ENCODE peak calls at places on chromosome 20, in eight cellular contexts. One of them, this sample, is unnamed.

GRCh38 chr20:57371363-57371762 is 19.8 kb upstream of the RBM38 start:
- DNase-seq in RWPE2: no peak
- DNase-seq in fibroblast of lung: no peak
- DNase-seq in heart right ventricle: no peak
- DNase-seq in gastrocnemius medialis: no peak
- DNase-seq in right cardiac atrium: no peak
- DNase-seq in heart left ventricle: no peak
- DNase-seq in CD8-positive, alpha-beta memory T cell: no peak
- DNase-seq in this sample: no peak

GRCh38 chr20:23966927-23967615 is 21.5 kb downstream of the GGTLC1 start:
- DNase-seq in RWPE2: no peak
- DNase-seq in fibroblast of lung: no peak
- DNase-seq in heart right ventricle: peak; percentile 33
- DNase-seq in gastrocnemius medialis: no peak
- DNase-seq in right cardiac atrium: peak; percentile 74
- DNase-seq in heart left ventricle: peak; percentile 29
- DNase-seq in CD8-positive, alpha-beta memory T cell: no peak
- DNase-seq in this sample: no peak

GRCh38 chr20:57621426-57622200 is 1.4 kb upstream of the ZBP1 start:
- DNase-seq in RWPE2: peak; percentile 73
- DNase-seq in fibroblast of lung: no peak
- DNase-seq in heart right ventricle: no peak
- DNase-seq in gastrocnemius medialis: no peak
- DNase-seq in right cardiac atrium: no peak
- DNase-seq in heart left ventricle: no peak
- DNase-seq in CD8-positive, alpha-beta memory T cell: no peak
- DNase-seq in this sample: no peak

GRCh38 chr20:3046677-3047462 is 1.0 kb downstream of the MRPS26 start:
- DNase-seq in RWPE2: no peak
- DNase-seq in fibroblast of lung: peak; percentile 33
- DNase-seq in heart right ventricle: no peak
- DNase-seq in gastrocnemius medialis: no peak
- DNase-seq in right cardiac atrium: peak; percentile 68
- DNase-seq in heart left ventricle: no peak
- DNase-seq in CD8-positive, alpha-beta memory T cell: no peak
- DNase-seq in this sample: no peak

GRCh38 chr20:41004561-41005360 is 23.9 kb upstream of the TOP1 start:
- DNase-seq in RWPE2: peak; percentile 77
- DNase-seq in fibroblast of lung: peak; percentile 43
- DNase-seq in heart right ventricle: no peak
- DNase-seq in gastrocnemius medialis: peak; percentile 70
- DNase-seq in right cardiac atrium: no peak
- DNase-seq in heart left ventricle: no peak
- DNase-seq in CD8-positive, alpha-beta memory T cell: no peak
- DNase-seq in this sample: peak; percentile 38

GRCh38 chr20:57402206-57403125 is 11.3 kb downstream of the RBM38 start:
- DNase-seq in RWPE2: no peak
- DNase-seq in fibroblast of lung: no peak
- DNase-seq in heart right ventricle: no peak
- DNase-seq in gastrocnemius medialis: no peak
- DNase-seq in right cardiac atrium: peak; percentile 45
- DNase-seq in heart left ventricle: no peak
- DNase-seq in CD8-positive, alpha-beta memory T cell: no peak
- DNase-seq in this sample: no peak

GRCh38 chr20:25580711-25581110 is 4.6 kb downstream of the NINL start:
- DNase-seq in RWPE2: no peak
- DNase-seq in fibroblast of lung: peak; percentile 66
- DNase-seq in heart right ventricle: no peak
- DNase-seq in gastrocnemius medialis: no peak
- DNase-seq in right cardiac atrium: no peak
- DNase-seq in heart left ventricle: no peak
- DNase-seq in CD8-positive, alpha-beta memory T cell: no peak
- DNase-seq in this sample: peak; percentile 10

GRCh38 chr20:17725094-17725835 is 25.5 kb downstream of the BANF2 start:
- DNase-seq in RWPE2: no peak
- DNase-seq in fibroblast of lung: peak; percentile 13
- DNase-seq in heart right ventricle: no peak
- DNase-seq in gastrocnemius medialis: no peak
- DNase-seq in right cardiac atrium: peak; percentile 61
- DNase-seq in heart left ventricle: no peak
- DNase-seq in CD8-positive, alpha-beta memory T cell: no peak
- DNase-seq in this sample: no peak

GRCh38 chr20:11431613-11432012 is 486.1 kb upstream of the BTBD3 start:
- DNase-seq in RWPE2: no peak
- DNase-seq in fibroblast of lung: peak; percentile 89
- DNase-seq in heart right ventricle: no peak
- DNase-seq in gastrocnemius medialis: no peak
- DNase-seq in right cardiac atrium: no peak
- DNase-seq in heart left ventricle: no peak
- DNase-seq in CD8-positive, alpha-beta memory T cell: no peak
- DNase-seq in this sample: no peak

GRCh38 chr20:39263076-39263475 is 300.9 kb downstream of the DHX35 start:
- DNase-seq in RWPE2: no peak
- DNase-seq in fibroblast of lung: peak; percentile 6
- DNase-seq in heart right ventricle: no peak
- DNase-seq in gastrocnemius medialis: no peak
- DNase-seq in right cardiac atrium: no peak
- DNase-seq in heart left ventricle: no peak
- DNase-seq in CD8-positive, alpha-beta memory T cell: no peak
- DNase-seq in this sample: no peak

GRCh38 chr20:56247954-56248782 is at the start of gene MC3R:
- DNase-seq in RWPE2: no peak
- DNase-seq in fibroblast of lung: peak; percentile 19
- DNase-seq in heart right ventricle: peak; percentile 12
- DNase-seq in gastrocnemius medialis: no peak
- DNase-seq in right cardiac atrium: peak; percentile 73
- DNase-seq in heart left ventricle: no peak
- DNase-seq in CD8-positive, alpha-beta memory T cell: no peak
- DNase-seq in this sample: peak; percentile 38

GRCh38 chr20:3282271-3283221 is 43.6 kb upstream of the SLC4A11 start:
- DNase-seq in RWPE2: no peak
- DNase-seq in fibroblast of lung: no peak
- DNase-seq in heart right ventricle: no peak
- DNase-seq in gastrocnemius medialis: no peak
- DNase-seq in right cardiac atrium: no peak
- DNase-seq in heart left ventricle: no peak
- DNase-seq in CD8-positive, alpha-beta memory T cell: no peak
- DNase-seq in this sample: no peak

GRCh38 chr20:49245921-49246740 is 26.9 kb downstream of the DDX27 start:
- DNase-seq in RWPE2: no peak
- DNase-seq in fibroblast of lung: peak; percentile 47
- DNase-seq in heart right ventricle: no peak
- DNase-seq in gastrocnemius medialis: no peak
- DNase-seq in right cardiac atrium: peak; percentile 77
- DNase-seq in heart left ventricle: peak; percentile 26
- DNase-seq in CD8-positive, alpha-beta memory T cell: no peak
- DNase-seq in this sample: peak; percentile 28

GRCh38 chr20:4216142-4216735 is 200.9 kb upstream of the RNF24 start:
- DNase-seq in RWPE2: no peak
- DNase-seq in fibroblast of lung: peak; percentile 92
- DNase-seq in heart right ventricle: no peak
- DNase-seq in gastrocnemius medialis: no peak
- DNase-seq in right cardiac atrium: no peak
- DNase-seq in heart left ventricle: no peak
- DNase-seq in CD8-positive, alpha-beta memory T cell: no peak
- DNase-seq in this sample: no peak

GRCh38 chr20:14955396-14955795 is 618.0 kb upstream of the FLRT3 start:
- DNase-seq in RWPE2: no peak
- DNase-seq in fibroblast of lung: no peak
- DNase-seq in heart right ventricle: no peak
- DNase-seq in gastrocnemius medialis: no peak
- DNase-seq in right cardiac atrium: no peak
- DNase-seq in heart left ventricle: no peak
- DNase-seq in CD8-positive, alpha-beta memory T cell: no peak
- DNase-seq in this sample: no peak

GRCh38 chr20:40635990-40636389 is 53.0 kb downstream of the MAFB start:
- DNase-seq in RWPE2: no peak
- DNase-seq in fibroblast of lung: no peak
- DNase-seq in heart right ventricle: no peak
- DNase-seq in gastrocnemius medialis: no peak
- DNase-seq in right cardiac atrium: no peak
- DNase-seq in heart left ventricle: no peak
- DNase-seq in CD8-positive, alpha-beta memory T cell: no peak
- DNase-seq in this sample: no peak

GRCh38 chr20:38952153-38952552 is 10.0 kb upstream of the DHX35 start:
- DNase-seq in RWPE2: no peak
- DNase-seq in fibroblast of lung: no peak
- DNase-seq in heart right ventricle: no peak
- DNase-seq in gastrocnemius medialis: no peak
- DNase-seq in right cardiac atrium: no peak
- DNase-seq in heart left ventricle: no peak
- DNase-seq in CD8-positive, alpha-beta memory T cell: no peak
- DNase-seq in this sample: no peak

GRCh38 chr20:39294137-39294725 is 332.1 kb downstream of the DHX35 start:
- DNase-seq in RWPE2: no peak
- DNase-seq in fibroblast of lung: no peak
- DNase-seq in heart right ventricle: no peak
- DNase-seq in gastrocnemius medialis: no peak
- DNase-seq in right cardiac atrium: no peak
- DNase-seq in heart left ventricle: no peak
- DNase-seq in CD8-positive, alpha-beta memory T cell: no peak
- DNase-seq in this sample: no peak

GRCh38 chr20:38123021-38123587 is 42.0 kb downstream of the TGM2 start:
- DNase-seq in RWPE2: peak; percentile 81
- DNase-seq in fibroblast of lung: peak; percentile 78
- DNase-seq in heart right ventricle: peak; percentile 7
- DNase-seq in gastrocnemius medialis: no peak
- DNase-seq in right cardiac atrium: peak; percentile 63
- DNase-seq in heart left ventricle: peak; percentile 2
- DNase-seq in CD8-positive, alpha-beta memory T cell: no peak
- DNase-seq in this sample: peak; percentile 50

GRCh38 chr20:20366551-20366895 is 1.4 kb upstream of the INSM1 start:
- DNase-seq in RWPE2: no peak
- DNase-seq in fibroblast of lung: no peak
- DNase-seq in heart right ventricle: no peak
- DNase-seq in gastrocnemius medialis: no peak
- DNase-seq in right cardiac atrium: no peak
- DNase-seq in heart left ventricle: no peak
- DNase-seq in CD8-positive, alpha-beta memory T cell: no peak
- DNase-seq in this sample: no peak
- H3K27me3 ChIP-seq in RWPE2: peaks cover 90% of the 10 kb centered on the region
- H3K27me3 ChIP-seq in fibroblast of lung: peaks cover 80% of the 10 kb centered on the region
- H3K27me3 ChIP-seq in heart right ventricle: peaks cover 90% of the 10 kb centered on the region
- H3K27me3 ChIP-seq in gastrocnemius medialis: peaks cover 77% of the 10 kb centered on the region
- H3K27me3 ChIP-seq in right cardiac atrium: no peaks in the 10 kb centered on the region
- H3K27me3 ChIP-seq in heart left ventricle: peaks cover 77% of the 10 kb centered on the region
- H3K27me3 ChIP-seq in CD8-positive, alpha-beta memory T cell: peaks cover 9% of the 10 kb centered on the region
- H3K27me3 ChIP-seq in this sample: peaks cover 31% of the 10 kb centered on the region

GRCh38 chr20:47515843-47516242 is 14.2 kb downstream of the NCOA3 start:
- DNase-seq in RWPE2: no peak
- DNase-seq in fibroblast of lung: no peak
- DNase-seq in heart right ventricle: no peak
- DNase-seq in gastrocnemius medialis: no peak
- DNase-seq in right cardiac atrium: no peak
- DNase-seq in heart left ventricle: no peak
- DNase-seq in CD8-positive, alpha-beta memory T cell: no peak
- DNase-seq in this sample: no peak

GRCh38 chr20:47527004-47527800 is 25.5 kb downstream of the NCOA3 start:
- DNase-seq in RWPE2: no peak
- DNase-seq in fibroblast of lung: no peak
- DNase-seq in heart right ventricle: no peak
- DNase-seq in gastrocnemius medialis: no peak
- DNase-seq in right cardiac atrium: no peak
- DNase-seq in heart left ventricle: no peak
- DNase-seq in CD8-positive, alpha-beta memory T cell: no peak
- DNase-seq in this sample: no peak

GRCh38 chr20:47524385-47524784 is 22.7 kb downstream of the NCOA3 start:
- DNase-seq in RWPE2: no peak
- DNase-seq in fibroblast of lung: no peak
- DNase-seq in heart right ventricle: no peak
- DNase-seq in gastrocnemius medialis: no peak
- DNase-seq in right cardiac atrium: no peak
- DNase-seq in heart left ventricle: no peak
- DNase-seq in CD8-positive, alpha-beta memory T cell: no peak
- DNase-seq in this sample: no peak

DNA sequence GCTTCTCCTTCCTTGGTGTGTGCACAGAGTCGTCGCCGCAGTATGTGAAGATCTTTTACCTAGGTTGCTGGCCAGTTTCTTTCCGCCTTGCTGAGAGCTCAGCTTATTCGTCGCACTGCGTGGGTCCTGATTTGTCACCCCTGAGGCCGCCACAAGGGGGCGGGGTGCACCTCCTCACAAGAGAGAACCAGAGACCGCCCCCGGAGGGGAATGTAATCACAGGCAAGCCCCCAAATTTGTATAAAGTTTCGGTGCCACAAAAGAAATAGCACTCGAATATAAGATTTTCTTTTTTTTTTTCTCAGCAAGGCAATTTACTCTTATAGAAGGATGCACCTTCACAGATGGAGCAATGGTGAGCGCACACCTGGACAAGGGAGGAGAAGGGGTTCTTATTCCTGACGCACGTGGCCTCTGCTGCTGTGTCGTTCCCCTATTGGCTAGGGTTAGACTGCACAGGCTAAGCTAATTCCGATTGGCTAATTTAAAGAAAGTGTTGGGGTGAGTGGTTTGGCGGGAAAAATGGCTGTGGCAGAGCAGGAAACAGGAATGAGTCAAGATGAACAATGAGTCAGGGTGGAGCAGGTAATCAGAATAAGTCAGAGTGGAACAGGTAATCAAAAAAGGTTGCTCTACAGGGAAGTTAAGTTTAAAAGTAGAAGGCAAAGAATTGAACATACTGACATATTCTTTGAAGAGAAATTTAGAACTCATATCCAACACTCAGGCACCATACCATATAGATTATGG is 19.5 kb downstream of the NCOA3 start:
- DNase-seq in RWPE2: no peak
- DNase-seq in fibroblast of lung: no peak
- DNase-seq in heart right ventricle: no peak
- DNase-seq in gastrocnemius medialis: no peak
- DNase-seq in right cardiac atrium: peak; percentile 60
- DNase-seq in heart left ventricle: no peak
- DNase-seq in CD8-positive, alpha-beta memory T cell: no peak
- DNase-seq in this sample: no peak
- H3K9me3 ChIP-seq in RWPE2: peaks cover 21% of the 10 kb centered on the region
- H3K9me3 ChIP-seq in fibroblast of lung: no peaks in the 10 kb centered on the region
- H3K9me3 ChIP-seq in heart right ventricle: no peaks in the 10 kb centered on the region
- H3K9me3 ChIP-seq in gastrocnemius medialis: no peaks in the 10 kb centered on the region
- H3K9me3 ChIP-seq in right cardiac atrium: no peaks in the 10 kb centered on the region
- H3K9me3 ChIP-seq in heart left ventricle: peaks cover 13% of the 10 kb centered on the region
- H3K9me3 ChIP-seq in CD8-positive, alpha-beta memory T cell: peaks cover 6% of the 10 kb centered on the region
- H3K9me3 ChIP-seq in this sample: peaks cover 21% of the 10 kb centered on the region

GRCh38 chr20:7723284-7723683 is 217.0 kb downstream of the HAO1 start:
- DNase-seq in RWPE2: no peak
- DNase-seq in fibroblast of lung: peak; percentile 52
- DNase-seq in heart right ventricle: no peak
- DNase-seq in gastrocnemius medialis: no peak
- DNase-seq in right cardiac atrium: no peak
- DNase-seq in heart left ventricle: no peak
- DNase-seq in CD8-positive, alpha-beta memory T cell: no peak
- DNase-seq in this sample: peak; percentile 79
- H3K4me3 ChIP-seq in RWPE2: no peak overlapping the region
- H3K4me3 ChIP-seq in fibroblast of lung: no peak overlapping the region
- H3K4me3 ChIP-seq in heart right ventricle: no peak overlapping the region
- H3K4me3 ChIP-seq in gastrocnemius medialis: no peak overlapping the region
- H3K4me3 ChIP-seq in right cardiac atrium: no peak overlapping the region
- H3K4me3 ChIP-seq in heart left ventricle: no peak overlapping the region
- H3K4me3 ChIP-seq in CD8-positive, alpha-beta memory T cell: no peak overlapping the region
- H3K4me3 ChIP-seq in this sample: no peak overlapping the region

DNA sequence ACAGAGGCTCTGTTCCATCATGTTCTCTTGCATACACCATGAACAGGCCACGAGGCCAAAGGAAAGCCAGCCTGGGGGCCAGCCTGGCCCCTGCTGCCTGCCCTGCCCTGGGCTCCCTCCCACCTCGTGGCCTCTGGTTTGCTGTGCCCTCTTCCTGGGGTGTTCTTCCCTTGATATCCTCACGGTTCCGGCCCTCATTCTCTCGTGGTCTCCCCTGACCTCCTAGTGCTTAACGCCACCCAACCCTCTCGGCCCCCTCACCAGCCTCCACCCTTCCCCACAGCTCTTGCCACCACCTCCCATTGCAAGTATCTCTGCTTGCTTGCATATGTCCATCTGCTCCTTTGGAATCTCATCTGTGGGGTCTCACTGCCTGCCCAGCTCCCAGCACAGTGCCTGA is 73.0 kb downstream of the GNAS-AS1 start:
- DNase-seq in RWPE2: no peak
- DNase-seq in fibroblast of lung: no peak
- DNase-seq in heart right ventricle: no peak
- DNase-seq in gastrocnemius medialis: no peak
- DNase-seq in right cardiac atrium: no peak
- DNase-seq in heart left ventricle: no peak
- DNase-seq in CD8-positive, alpha-beta memory T cell: no peak
- DNase-seq in this sample: no peak
- H3K27me3 ChIP-seq in RWPE2: peaks cover 75% of the 10 kb centered on the region
- H3K27me3 ChIP-seq in fibroblast of lung: peaks cover 4% of the 10 kb centered on the region
- H3K27me3 ChIP-seq in heart right ventricle: peaks cover 54% of the 10 kb centered on the region
- H3K27me3 ChIP-seq in gastrocnemius medialis: no peaks in the 10 kb centered on the region
- H3K27me3 ChIP-seq in right cardiac atrium: no peaks in the 10 kb centered on the region
- H3K27me3 ChIP-seq in heart left ventricle: no peaks in the 10 kb centered on the region
- H3K27me3 ChIP-seq in CD8-positive, alpha-beta memory T cell: no peaks in the 10 kb centered on the region
- H3K27me3 ChIP-seq in this sample: peaks cover 17% of the 10 kb centered on the region